ENCODE peak calls at places on chromosomes 16 and 17, in nine cellular contexts. One of them, this sample, is unnamed.

GRCh38 chr16:77761204-77761603 is 27.2 kb upstream of the VAT1L start:
- DNase-seq in ureter: no peak
- DNase-seq in Peyer's patch: no peak
- DNase-seq in AG10803: no peak
- DNase-seq in T-helper 2 cell: no peak
- DNase-seq in KG1: no peak
- DNase-seq in EL: no peak
- DNase-seq in fibroblast of mammary gland: no peak
- DNase-seq in cardiac fibroblast: no peak
- DNase-seq in this sample: no peak

GRCh38 chr16:397736-398332 is 835 bp downstream of the NME4 start:
- DNase-seq in cardiac fibroblast: peak
- DNase-seq in KG1: no peak
- DNase-seq in ureter: peak
- DNase-seq in Peyer's patch: peak
- DNase-seq in T-helper 2 cell: no peak
- DNase-seq in EL: peak
- DNase-seq in fibroblast of mammary gland: peak
- DNase-seq in AG10803: peak
- DNase-seq in this sample: peak

GRCh38 chr16:3601614-3602319 is 9.6 kb downstream of the SLX4 start:
- DNase-seq in ureter: no peak
- DNase-seq in Peyer's patch: no peak
- DNase-seq in EL: no peak
- DNase-seq in KG1: no peak
- DNase-seq in fibroblast of mammary gland: no peak
- DNase-seq in cardiac fibroblast: no peak
- DNase-seq in T-helper 2 cell: no peak
- DNase-seq in AG10803: no peak
- DNase-seq in this sample: no peak

GRCh38 chr16:49464877-49465504 is 91.4 kb downstream of the C16orf78 start:
- DNase-seq in ureter: peak
- DNase-seq in T-helper 2 cell: no peak
- DNase-seq in KG1: no peak
- DNase-seq in fibroblast of mammary gland: no peak
- DNase-seq in cardiac fibroblast: no peak
- DNase-seq in AG10803: no peak
- DNase-seq in Peyer's patch: no peak
- DNase-seq in EL: no peak
- DNase-seq in this sample: no peak

GRCh38 chr16:28937222-28937876 is 5.6 kb downstream of the CD19 start:
- DNase-seq in EL: no peak
- DNase-seq in cardiac fibroblast: no peak
- DNase-seq in AG10803: no peak
- DNase-seq in KG1: no peak
- DNase-seq in T-helper 2 cell: no peak
- DNase-seq in Peyer's patch: no peak
- DNase-seq in fibroblast of mammary gland: no peak
- DNase-seq in ureter: no peak
- DNase-seq in this sample: no peak

GRCh38 chr16:85555549-85556455 is 57.3 kb upstream of the GSE1 start:
- DNase-seq in ureter: no peak
- DNase-seq in fibroblast of mammary gland: peak
- DNase-seq in AG10803: peak
- DNase-seq in T-helper 2 cell: no peak
- DNase-seq in KG1: peak
- DNase-seq in cardiac fibroblast: peak
- DNase-seq in Peyer's patch: peak
- DNase-seq in EL: peak
- DNase-seq in this sample: peak

GRCh38 chr17:74730491-74731346 is 6.3 kb upstream of the RAB37 start:
- DNase-seq in fibroblast of mammary gland: no peak
- DNase-seq in ureter: no peak
- DNase-seq in Peyer's patch: peak
- DNase-seq in AG10803: no peak
- DNase-seq in T-helper 2 cell: no peak
- DNase-seq in KG1: peak
- DNase-seq in cardiac fibroblast: no peak
- DNase-seq in EL: no peak
- DNase-seq in this sample: peak

GRCh38 chr16:72371307-72372081 is 199.5 kb upstream of the PMFBP1 start:
- DNase-seq in fibroblast of mammary gland: peak
- DNase-seq in KG1: no peak
- DNase-seq in Peyer's patch: no peak
- DNase-seq in ureter: no peak
- DNase-seq in AG10803: peak
- DNase-seq in EL: peak
- DNase-seq in cardiac fibroblast: peak
- DNase-seq in T-helper 2 cell: no peak
- DNase-seq in this sample: no peak

GRCh38 chr16:11100239-11100750 is 155.7 kb downstream of the SOCS1 start:
- DNase-seq in ureter: peak
- DNase-seq in T-helper 2 cell: peak
- DNase-seq in fibroblast of mammary gland: peak
- DNase-seq in EL: peak
- DNase-seq in Peyer's patch: peak
- DNase-seq in cardiac fibroblast: peak
- DNase-seq in AG10803: peak
- DNase-seq in KG1: no peak
- DNase-seq in this sample: no peak